ENCODE peak calls at places on chromosome 14, in four cellular contexts. B is GM23338, Y is WERI-Rb-1, J is fibroblast of the aortic adventitia. Z is an unnamed sample.

GRCh38 chr14:69263364-69263763 is 3.4 kb downstream of the GALNT16 start:
- DNase-seq in Y (no peak), B (no peak), J (peak; percentile 99), Z (peak; percentile 71)

GRCh38 chr14:75176142-75176820 is at the start of gene TMED10:
- DNase-seq in Y (peak; percentile 89), B (peak; percentile 96), J (peak; percentile 91), Z (peak; percentile 93)

GRCh38 chr14:104319489-104320241 is 181.3 kb downstream of the KIF26A start:
- DNase-seq in J (no peak), B (no peak), Y (no peak), Z (no peak)

GRCh38 chr14:23681337-23681736 is 45.2 kb downstream of the DHRS2 start:
- DNase-seq in B (no peak), Y (no peak), J (no peak), Z (no peak)

GRCh38 chr14:44041700-44042099 is 465.4 kb downstream of the FSCB start:
- DNase-seq in B (no peak), Y (no peak), J (no peak), Z (no peak)

GRCh38 chr14:36652542-36653201 is 9.0 kb upstream of the PAX9 start:
- DNase-seq in B (no peak), J (no peak), Y (no peak), Z (no peak)

GRCh38 chr14:105486974-105487448 is 325 bp downstream of the CRIP1 start:
- DNase-seq in J (no peak), Y (no peak), B (peak; percentile 62), Z (no peak)

GRCh38 chr14:51521764-51522163 is 129.9 kb upstream of the FRMD6 start:
- DNase-seq in J (peak; percentile 80), Y (no peak), B (no peak), Z (peak; percentile 92)

DNA sequence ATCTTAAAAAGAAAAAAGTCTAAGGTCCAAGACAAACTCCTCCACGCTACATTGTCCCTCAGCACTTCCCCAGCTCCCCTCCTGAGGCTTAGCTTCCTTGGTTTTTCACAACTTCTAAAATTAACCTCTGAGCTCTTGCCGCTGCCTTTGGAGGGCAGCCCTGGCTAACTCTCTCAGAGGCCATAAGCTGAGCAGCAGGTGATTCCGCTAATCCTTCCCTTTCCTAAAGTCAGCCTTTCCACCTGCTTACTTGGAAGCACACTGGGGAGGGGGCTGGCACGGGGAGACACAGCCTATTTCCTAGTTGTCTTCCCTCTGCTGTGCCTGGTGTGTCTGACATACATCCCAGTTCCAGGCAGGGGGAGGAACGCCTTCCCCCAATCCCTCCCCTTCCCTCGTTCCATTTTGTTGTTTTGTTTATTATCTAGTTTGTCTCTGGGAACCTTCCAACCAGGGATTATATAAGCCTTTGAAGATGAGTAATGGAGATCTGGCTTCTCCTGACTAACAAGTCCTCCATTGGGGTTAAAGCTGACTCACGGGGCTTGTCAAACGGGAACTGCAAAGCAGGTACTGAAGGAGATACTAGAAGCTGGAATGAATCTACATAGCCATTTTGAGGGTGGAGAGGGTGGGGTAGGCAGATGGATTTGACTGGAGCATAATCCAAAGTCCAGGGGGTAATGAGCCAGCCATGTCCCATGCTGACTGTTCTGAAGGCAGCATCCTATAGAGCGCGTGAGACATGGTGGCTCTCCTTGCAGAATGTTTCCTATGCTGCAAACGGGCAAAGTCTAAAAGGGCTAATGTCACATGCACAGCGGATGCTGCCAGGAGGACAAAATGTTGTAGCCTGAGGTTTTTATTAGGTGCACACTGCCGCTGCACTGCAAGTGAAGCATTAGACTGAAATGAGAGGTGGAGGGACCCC is 230.8 kb downstream of the FOXN3 start:
- DNase-seq in Y (peak; percentile 79), J (peak; percentile 66), B (no peak), Z (peak; percentile 87)
- TF ChIP-seq CTCF in Y (peak; percentile 28), J (no peak), B (peak; percentile 12), Z (no peak)

DNA sequence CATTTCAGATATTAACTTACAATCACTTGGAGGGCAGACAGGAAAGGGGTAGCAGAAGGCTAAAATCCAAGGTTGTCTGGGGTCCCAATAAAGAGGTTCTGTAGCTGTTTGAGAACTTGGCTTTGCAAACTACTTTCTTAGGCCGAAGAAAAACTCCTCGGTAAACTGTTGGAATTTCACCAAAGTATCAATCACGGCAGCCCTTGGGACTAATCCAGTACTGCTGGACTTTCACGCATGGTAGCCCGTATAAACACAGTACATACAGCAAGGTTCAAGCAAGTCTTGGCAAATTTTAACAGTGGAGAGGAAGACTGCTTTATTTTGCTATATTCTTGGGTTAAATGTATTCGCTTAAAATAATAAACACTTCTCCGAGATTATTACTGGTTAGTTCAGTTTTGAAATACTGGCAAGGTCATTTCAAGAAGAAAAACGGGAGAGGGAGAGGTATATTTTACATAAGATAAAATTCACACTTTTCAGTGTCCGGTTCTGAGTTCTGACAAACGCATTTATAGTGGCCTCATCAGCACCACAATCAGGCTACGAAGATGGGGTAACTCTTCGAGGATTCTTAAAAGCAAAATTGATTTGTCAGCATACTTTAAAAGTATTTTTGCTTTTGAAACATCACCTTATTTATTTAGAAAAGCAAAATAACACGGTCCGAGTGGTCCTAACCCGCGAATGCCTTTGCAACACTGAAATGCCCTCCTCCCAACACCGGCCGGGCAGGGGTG is 1.3 kb downstream of the SETD3 start:
- DNase-seq in B (no peak), Y (no peak), J (peak; percentile 15), Z (peak; percentile 10)
- H3K4me3 ChIP-seq in B (peak overlapping the region; percentile 92), Y (peak overlapping the region; percentile 74), J (peak overlapping the region; percentile 76), Z (peak overlapping the region; percentile 78)

GRCh38 chr14:57189070-57189469 is 79.6 kb downstream of the EXOC5 start:
- DNase-seq in B (peak; percentile 44), J (peak; percentile 26), Y (peak; percentile 25), Z (peak; percentile 25)
- TF ChIP-seq CTCF in B (peak; percentile 58), J (peak; percentile 18), Y (peak; percentile 55), Z (peak; percentile 30)

DNA sequence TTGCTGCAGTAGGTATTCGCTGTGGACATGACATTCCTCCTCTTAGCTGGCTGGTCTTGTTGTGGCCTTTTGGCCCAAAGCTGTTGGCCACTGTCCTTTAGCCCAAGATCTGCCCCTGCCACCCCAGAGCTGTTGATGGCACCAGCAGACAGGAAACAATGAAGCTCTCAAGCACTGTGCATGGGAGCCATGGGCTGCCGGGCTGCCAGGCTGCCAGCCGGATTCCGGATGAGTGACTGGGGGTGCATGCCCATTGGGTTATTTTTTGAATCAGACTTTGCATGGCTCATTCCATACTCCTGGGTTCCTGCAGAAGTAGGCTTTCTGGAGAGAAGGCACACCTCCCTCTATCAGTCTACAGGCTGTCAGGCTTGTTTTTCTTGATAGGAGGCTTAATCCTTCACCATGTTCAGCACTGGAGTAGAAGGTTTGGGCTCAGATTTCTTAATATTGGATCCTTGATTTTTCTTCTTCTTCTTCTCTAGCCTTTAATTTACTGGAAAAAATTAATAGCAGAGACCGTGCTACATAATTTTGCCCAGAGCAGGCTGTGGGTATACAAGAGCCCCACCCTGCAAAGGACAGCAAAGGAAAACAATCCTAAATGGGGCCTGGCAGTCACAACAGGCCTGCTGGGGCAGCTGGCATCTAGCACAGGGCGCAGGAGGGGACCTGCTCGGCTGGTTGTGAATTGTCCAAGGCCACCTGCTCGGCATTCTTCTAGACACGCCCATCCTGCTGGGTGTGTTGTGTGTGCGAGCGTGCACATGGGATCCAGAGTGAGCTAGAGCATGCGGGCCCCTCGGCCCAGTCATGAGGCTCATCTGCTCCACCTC is 32.2 kb downstream of the MAX start:
- DNase-seq in Y (no peak), B (no peak), J (no peak), Z (no peak)
- H3K4me3 ChIP-seq in Y (no peak overlapping the region), B (no peak overlapping the region), J (no peak overlapping the region), Z (no peak overlapping the region)

GRCh38 chr14:97180304-97181200 is 383.4 kb downstream of the VRK1 start:
- DNase-seq in J (no peak), B (no peak), Y (no peak), Z (no peak)

GRCh38 chr14:97179573-97179972 is 382.4 kb downstream of the VRK1 start:
- DNase-seq in J (no peak), Y (no peak), B (no peak), Z (no peak)

GRCh38 chr14:97187916-97188315 is 390.7 kb downstream of the VRK1 start:
- DNase-seq in Y (no peak), J (no peak), B (no peak), Z (no peak)

GRCh38 chr14:97185186-97185585 is 388.0 kb downstream of the VRK1 start:
- DNase-seq in Y (no peak), B (peak; percentile 48), J (no peak), Z (no peak)
- TF ChIP-seq CTCF in Y (peak; percentile 63), B (peak; percentile 83), J (no peak), Z (no peak)

GRCh38 chr14:100066984-100067383 is 1.8 kb downstream of the EVL start:
- DNase-seq in B (no peak), J (no peak), Y (no peak), Z (no peak)
- H3K4me3 ChIP-seq in B (no peak overlapping the region), J (no peak overlapping the region), Y (no peak overlapping the region), Z (no peak overlapping the region)

DNA sequence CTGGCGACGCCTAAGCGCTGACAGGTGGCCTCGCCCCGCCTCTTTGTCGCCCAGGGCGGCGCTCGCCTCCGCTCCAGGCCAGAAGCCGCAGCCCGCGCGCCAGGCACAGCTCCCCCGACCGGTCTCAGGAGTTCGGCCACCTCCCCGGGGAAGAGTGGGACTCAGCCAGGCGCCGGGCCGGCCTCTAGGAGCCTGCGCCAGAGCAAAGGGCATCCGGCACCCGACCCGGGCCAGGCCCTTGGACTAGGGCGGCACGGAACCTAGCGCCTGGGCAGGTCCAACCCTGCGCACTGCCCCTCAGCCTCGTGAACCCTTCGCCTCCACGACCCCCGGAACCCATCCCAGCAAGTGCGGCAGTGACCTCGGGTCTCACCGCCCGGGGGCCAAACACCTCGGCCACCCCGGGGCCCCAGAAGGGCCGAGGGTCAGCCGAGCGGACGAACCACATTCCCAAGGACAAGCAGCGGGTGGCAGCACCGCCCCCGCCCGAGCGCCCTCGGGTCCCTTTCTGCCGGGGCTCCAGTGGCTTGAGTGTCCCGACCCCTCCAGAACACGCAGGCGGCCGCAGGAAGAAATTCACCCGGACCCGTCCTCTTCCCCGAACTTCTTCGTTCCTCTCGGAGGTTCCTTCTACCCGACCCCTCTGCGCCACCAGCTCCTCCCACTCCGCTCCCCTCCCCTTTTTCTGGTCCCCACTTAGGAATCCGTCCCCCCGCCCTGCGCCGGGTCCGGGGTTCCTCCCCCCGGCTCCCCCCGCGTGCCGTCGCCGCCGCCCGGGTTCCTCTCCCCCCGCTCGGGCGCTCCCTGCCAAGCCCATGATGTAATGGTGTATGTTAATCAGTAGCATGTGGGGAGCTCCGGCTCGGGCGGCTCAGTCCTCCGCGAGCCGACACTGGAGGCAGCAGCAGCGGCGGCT is 1.4 kb upstream of the SAMD4A start:
- DNase-seq in B (peak; percentile 90), Y (peak; percentile 89), J (peak; percentile 89), Z (peak; percentile 92)
- TF ChIP-seq CTCF in B (peak; percentile 21), Y (peak; percentile 35), J (peak; percentile 17), Z (no peak)

GRCh38 chr14:101063121-101063520 is 159.6 kb upstream of the RTL1 start:
- DNase-seq in J (no peak), Y (no peak), B (no peak), Z (no peak)
- H3K4me3 ChIP-seq in J (no peak overlapping the region), Y (no peak overlapping the region), B (no peak overlapping the region), Z (no peak overlapping the region)

GRCh38 chr14:85057266-85057665 is 472.7 kb upstream of the FLRT2 start:
- DNase-seq in J (no peak), B (no peak), Y (no peak), Z (no peak)
- TF ChIP-seq CTCF in J (no peak), B (no peak), Y (no peak), Z (no peak)